ENCODE peak calls at places on chromosomes 12 and 14, in four cellular contexts. I is spleen, V is transverse colon, A is A549. D is an unnamed sample.

GRCh38 chr14:23704890-23705289 is 68.7 kb downstream of the DHRS2 start:
- DNase-seq in I (no peak), V (no peak), A (no peak), D (no peak)

GRCh38 chr12:117294206-117294605 is 67.2 kb downstream of the NOS1 start:
- DNase-seq in I (no peak), V (no peak), A (no peak), D (no peak)

GRCh38 chr12:94575645-94576393 is 74.5 kb downstream of the TMCC3 start:
- DNase-seq in I (no peak), V (no peak), A (no peak), D (no peak)

GRCh38 chr12:65123435-65124063 is 2.4 kb upstream of the WIF1 start:
- DNase-seq in I (no peak), V (no peak), A (no peak), D (peak)

GRCh38 chr12:51961834-51962233 is 10.3 kb downstream of the ACVR1B start:
- DNase-seq in I (no peak), V (peak), A (no peak), D (peak)

GRCh38 chr12:106152334-106152733 is 13.6 kb upstream of the NUAK1 start:
- DNase-seq in I (no peak), V (no peak), A (no peak), D (no peak)

GRCh38 chr14:68379510-68380303 is 413.2 kb downstream of the ZFP36L1 start:
- DNase-seq in I (no peak), V (peak), A (no peak), D (peak)

GRCh38 chr14:96711559-96712267 is 85.5 kb upstream of the VRK1 start:
- DNase-seq in I (no peak), V (no peak), A (no peak), D (no peak)

GRCh38 chr14:106039400-106039799 is 513.0 kb downstream of the TMEM121 start:
- DNase-seq in I (no peak), V (peak), A (no peak), D (peak)

GRCh38 chr12:27577688-27578087 is 53.7 kb downstream of the PPFIBP1 start:
- DNase-seq in I (no peak), V (no peak), A (no peak), D (no peak)

GRCh38 chr12:65999564-66000280 is 130.8 kb downstream of the LLPH start:
- DNase-seq in I (no peak), V (no peak), A (no peak), D (no peak)

GRCh38 chr12:53603196-53603595 is 23.0 kb downstream of the ATF7 start:
- DNase-seq in I (no peak), V (no peak), A (no peak), D (no peak)

GRCh38 chr12:108807476-108807875 is 49.9 kb downstream of the SSH1 start:
- DNase-seq in I (peak), V (no peak), A (no peak), D (no peak)

GRCh38 chr12:1575287-1575798 is 19.0 kb downstream of the FBXL14 start:
- DNase-seq in I (no peak), V (no peak), A (no peak), D (peak)

GRCh38 chr12:11823043-11823442 is 173.6 kb downstream of the ETV6 start:
- DNase-seq in I (no peak), V (no peak), A (no peak), D (no peak)

GRCh38 chr14:52694761-52695480 is 437 bp downstream of the ERO1A start:
- DNase-seq in I (no peak), V (peak), A (no peak), D (peak)

GRCh38 chr14:99574099-99574880 is 29.7 kb downstream of the CCDC85C start:
- DNase-seq in I (no peak), V (peak), A (no peak), D (peak)

GRCh38 chr14:94924189-94924588 is 154.3 kb upstream of the GSC start:
- DNase-seq in I (peak), V (no peak), A (no peak), D (no peak)

GRCh38 chr14:76715102-76715926 is 46.0 kb upstream of the VASH1 start:
- DNase-seq in I (no peak), V (no peak), A (no peak), D (peak)
- H3K27ac ChIP-seq in I (peak), V (peak), A (no peak), D (no peak)

GRCh38 chr12:76764856-76765255 is 941 bp downstream of the ZDHHC17 start:
- DNase-seq in I (peak), V (peak), A (no peak), D (no peak)

GRCh38 chr12:76765598-76765997 is 1.7 kb downstream of the ZDHHC17 start:
- DNase-seq in I (peak), V (no peak), A (no peak), D (no peak)

GRCh38 chr12:76766161-76766560 is 2.2 kb downstream of the ZDHHC17 start:
- DNase-seq in I (no peak), V (no peak), A (no peak), D (no peak)

GRCh38 chr12:76763746-76764675 is at the start of gene ZDHHC17:
- DNase-seq in I (peak), V (peak), A (peak), D (peak)

GRCh38 chr12:76762556-76762955 is 1.4 kb upstream of the ZDHHC17 start:
- DNase-seq in I (peak), V (no peak), A (no peak), D (no peak)
- H3K27ac ChIP-seq in I (peak), V (peak), A (peak), D (peak)

GRCh38 chr14:50058112-50058511 is 58.3 kb downstream of the VCPKMT start:
- DNase-seq in I (no peak), V (no peak), A (no peak), D (no peak)

GRCh38 chr14:50062438-50063039 is 53.8 kb downstream of the VCPKMT start:
- DNase-seq in I (peak), V (peak), A (peak), D (peak)

GRCh38 chr14:50060871-50061663 is 55.3 kb downstream of the VCPKMT start:
- DNase-seq in I (peak), V (peak), A (peak), D (peak)

GRCh38 chr14:50061664-50062437 is 54.5 kb downstream of the VCPKMT start:
- DNase-seq in I (peak), V (peak), A (no peak), D (peak)

GRCh38 chr14:50059773-50060629 is 56.4 kb downstream of the VCPKMT start:
- DNase-seq in I (peak), V (no peak), A (no peak), D (peak)
- H3K27ac ChIP-seq in I (peak), V (peak), A (peak), D (peak)

DNA sequence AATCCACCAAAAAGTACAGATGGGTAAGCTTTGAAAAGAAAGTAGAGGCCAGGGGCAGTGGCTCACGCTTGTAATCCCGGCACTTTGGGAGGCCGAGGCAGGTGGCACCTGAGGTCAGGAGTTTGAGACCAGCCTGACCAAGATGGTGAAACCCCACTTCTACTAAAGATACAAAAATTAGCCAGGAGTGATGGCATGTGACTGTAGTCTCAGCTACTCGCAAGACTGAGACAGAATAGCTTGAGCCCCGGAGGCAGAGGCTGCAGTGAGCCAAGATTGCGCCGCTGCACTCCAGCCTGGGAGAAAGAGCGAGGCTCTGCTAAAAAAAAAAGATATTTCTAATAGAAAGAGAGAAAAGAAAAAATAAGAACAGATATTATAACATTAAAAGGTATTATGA is 134.2 kb upstream of the SLCO1C1 start:
- DNase-seq in I (no peak), V (no peak), A (no peak), D (no peak)
- H3K27ac ChIP-seq in I (no peak), V (no peak), A (peak), D (no peak)

D was measured in colonic mucosa.